ENCODE peak calls at places on chromosomes 13 and 19, in ten cellular contexts. L, Y, S, Z, R, A, K, D, M and E are unnamed samples.

GRCh38 chr13:24675806-24676570 is 4.2 kb upstream of the ATP12A start:
- DNase-seq in K (no peak), M (no peak), A (no peak), L (no peak), Z (no peak), R (no peak), Y (no peak), D (no peak), S (no peak), E (no peak)

GRCh38 chr19:34308381-34309367 is 54.3 kb downstream of the GARRE1 start:
- DNase-seq in D (no peak), S (no peak), Y (no peak), Z (no peak), A (no peak), K (no peak), M (no peak), L (peak; percentile 73), R (no peak), E (no peak)

GRCh38 chr13:77333521-77334083 is 6.7 kb upstream of the MYCBP2 start:
- DNase-seq in L (no peak), R (no peak), Y (no peak), Z (no peak), K (no peak), A (no peak), M (no peak), S (no peak), D (no peak), E (no peak)

GRCh38 chr19:38812004-38812840 is 523 bp downstream of the LGALS4 start:
- DNase-seq in M (no peak), L (no peak), S (no peak), K (no peak), Y (no peak), D (no peak), A (no peak), Z (no peak), R (no peak), E (no peak)

GRCh38 chr19:56066152-56067023 is 54.7 kb downstream of the ZNF787 start:
- DNase-seq in Y (peak; percentile 13), Z (peak; percentile 72), S (peak; percentile 66), R (peak; percentile 39), D (no peak), L (no peak), M (peak; percentile 42), K (peak; percentile 37), A (no peak), E (peak; percentile 77)

GRCh38 chr19:15379996-15380647 is 535 bp upstream of the AKAP8 start:
- DNase-seq in K (no peak), D (no peak), R (peak; percentile 43), L (peak; percentile 41), S (no peak), Y (no peak), A (no peak), Z (peak; percentile 48), M (peak; percentile 29), E (peak; percentile 71)

GRCh38 chr13:49220035-49220855 is at the start of gene MLNR:
- DNase-seq in M (no peak), R (peak; percentile 16), L (peak; percentile 22), Y (no peak), D (no peak), Z (no peak), S (peak; percentile 15), K (no peak), A (no peak), E (peak; percentile 59)

GRCh38 chr13:83325454-83325853 is 556.8 kb downstream of the SLITRK1 start:
- DNase-seq in A (no peak), R (no peak), K (no peak), L (peak; percentile 80), S (no peak), D (no peak), M (no peak), Z (no peak), Y (no peak), E (no peak)

GRCh38 chr13:76823969-76824368 is 62.2 kb downstream of the KCTD12 start:
- DNase-seq in A (no peak), S (no peak), Z (no peak), M (no peak), K (no peak), Y (no peak), D (no peak), R (no peak), L (no peak), E (no peak)

GRCh38 chr19:42066075-42066754 is 3.8 kb downstream of the GRIK5 start:
- DNase-seq in A (no peak), M (no peak), Y (no peak), D (no peak), Z (no peak), K (no peak), S (no peak), L (peak; percentile 24), R (peak; percentile 68), E (no peak)

GRCh38 chr13:82330499-82330898 is 1551.8 kb downstream of the SLITRK1 start:
- DNase-seq in S (no peak), Y (no peak), K (no peak), R (no peak), L (peak; percentile 20), D (no peak), A (no peak), M (no peak), Z (no peak), E (no peak)

GRCh38 chr13:67416047-67416925 is 186.2 kb upstream of the PCDH9 start:
- DNase-seq in A (no peak), Y (no peak), L (peak; percentile 67), D (no peak), Z (no peak), K (no peak), M (no peak), R (no peak), S (no peak), E (peak; percentile 26)

GRCh38 chr19:41945135-41945766 is 13.9 kb downstream of the RABAC1 start:
- DNase-seq in L (no peak), A (peak; percentile 64), K (peak; percentile 78), Z (no peak), D (peak; percentile 34), M (no peak), R (no peak), S (peak; percentile 72), Y (no peak), E (no peak)

GRCh38 chr19:52638601-52639000 is 446 bp upstream of the ZNF83 start:
- DNase-seq in R (no peak), D (no peak), L (peak; percentile 44), M (no peak), Z (peak; percentile 33), K (no peak), A (peak; percentile 9), S (no peak), Y (peak; percentile 9), E (peak; percentile 49)

GRCh38 chr19:873084-874019 is 13.9 kb downstream of the CFD start:
- DNase-seq in D (peak; percentile 56), Z (no peak), M (no peak), Y (no peak), L (peak; percentile 75), S (peak; percentile 33), K (peak; percentile 59), A (no peak), R (no peak), E (peak; percentile 68)

GRCh38 chr19:3047307-3048189 is 14.7 kb downstream of the TLE5 start:
- DNase-seq in M (no peak), R (peak; percentile 91), Y (no peak), D (no peak), K (peak; percentile 31), A (peak; percentile 49), Z (peak; percentile 93), S (peak; percentile 52), L (peak; percentile 87), E (peak; percentile 90)

GRCh38 chr13:95117092-95117491 is 184.2 kb downstream of the ABCC4 start:
- DNase-seq in Y (no peak), Z (no peak), D (no peak), R (no peak), M (no peak), S (no peak), K (no peak), A (no peak), L (no peak), E (no peak)

GRCh38 chr19:38649305-38650179 is 2.1 kb downstream of the ACTN4 start:
- DNase-seq in R (no peak), L (no peak), M (no peak), Z (no peak), A (no peak), K (no peak), Y (no peak), D (no peak), S (no peak), E (no peak)

GRCh38 chr13:70905035-70905434 is 796.8 kb upstream of the KLHL1 start:
- DNase-seq in Y (no peak), K (no peak), S (no peak), L (peak; percentile 86), Z (no peak), M (no peak), A (no peak), R (no peak), D (no peak), E (no peak)

GRCh38 chr19:9877775-9878510 is 42.8 kb downstream of the PIN1 start:
- DNase-seq in K (no peak), R (no peak), S (no peak), Z (no peak), M (no peak), D (no peak), L (peak; percentile 63), A (no peak), Y (no peak), E (no peak)

GRCh38 chr13:113354831-113355610 is 8.9 kb downstream of the GRTP1 start:
- DNase-seq in K (no peak), Z (no peak), S (no peak), D (no peak), L (no peak), A (no peak), R (no peak), Y (no peak), M (no peak), E (no peak)

GRCh38 chr19:57776764-57777296 is 7.4 kb downstream of the ZNF586 start:
- DNase-seq in S (no peak), Z (no peak), K (no peak), M (no peak), A (no peak), Y (no peak), L (no peak), R (no peak), D (no peak), E (no peak)

GRCh38 chr19:29277107-29277506 is 64.2 kb upstream of the UQCRFS1 start:
- DNase-seq in Z (no peak), R (peak; percentile 11), L (no peak), A (no peak), D (no peak), S (no peak), M (no peak), Y (no peak), K (peak; percentile 13), E (no peak)

GRCh38 chr13:24625324-24625723 is 54.9 kb upstream of the ATP12A start:
- DNase-seq in M (no peak), K (no peak), A (no peak), Y (no peak), L (peak; percentile 17), D (no peak), Z (no peak), S (no peak), R (no peak), E (no peak)

GRCh38 chr19:10966809-10967208 is 6.0 kb downstream of the SMARCA4 start:
- DNase-seq in Z (no peak), K (no peak), Y (no peak), D (no peak), A (no peak), S (no peak), M (no peak), L (no peak), R (no peak), E (no peak)

GRCh38 chr13:36628986-36629385 is 44.8 kb upstream of the SERTM1 start:
- DNase-seq in K (no peak), M (no peak), L (no peak), R (no peak), S (no peak), Y (no peak), D (no peak), Z (no peak), A (no peak), E (no peak)

GRCh38 chr13:49240017-49240416 is 7.7 kb upstream of the CDADC1 start:
- DNase-seq in K (no peak), Z (no peak), D (no peak), L (peak; percentile 60), S (no peak), A (no peak), R (no peak), Y (no peak), M (no peak), E (no peak)